ENCODE peak calls at places on chromosomes 7 and 10, in four cellular contexts. C is psoas muscle, T is neural progenitor cell, A is heart left ventricle. D is an unnamed sample. For H3K4me1, the result is how much of the 10 kb centered on the place peaks cover.

GRCh38 chr10:89283174-89283987 is 18.5 kb upstream of the IFIT2 start:
- DNase-seq in C (no peak), T (no peak), A (no peak), D (no peak)

GRCh38 chr10:11170993-11171416 is 153.3 kb downstream of the CELF2 start:
- DNase-seq in C (no peak), T (no peak), A (no peak), D (peak)

GRCh38 chr7:107023522-107024149 is 20.9 kb upstream of the PRKAR2B start:
- DNase-seq in C (no peak), T (no peak), A (no peak), D (no peak)

GRCh38 chr10:131201741-131202515 is 109.6 kb downstream of the TCERG1L start:
- DNase-seq in C (peak), T (no peak), A (no peak), D (no peak)

GRCh38 chr10:103745264-103746247 is 109.8 kb downstream of the SH3PXD2A start:
- DNase-seq in C (peak), T (no peak), A (peak), D (no peak)

GRCh38 chr7:28631995-28632394 is 219.7 kb downstream of the CREB5 start:
- DNase-seq in C (no peak), T (no peak), A (no peak), D (no peak)

GRCh38 chr7:143979359-143979758 is 20.8 kb upstream of the OR6B1 start:
- DNase-seq in C (no peak), T (no peak), A (no peak), D (no peak)

GRCh38 chr7:157352506-157352905 is 15.7 kb downstream of the DNAJB6 start:
- DNase-seq in C (no peak), T (no peak), A (no peak), D (no peak)

GRCh38 chr10:99372546-99373271 is 43.6 kb downstream of the CNNM1 start:
- DNase-seq in C (no peak), T (no peak), A (no peak), D (no peak)

GRCh38 chr10:14153570-14154055 is 177.1 kb downstream of the FRMD4A start:
- DNase-seq in C (peak), T (no peak), A (peak), D (no peak)

GRCh38 chr7:105261689-105262088 is 127.0 kb downstream of the SRPK2 start:
- DNase-seq in C (no peak), T (no peak), A (no peak), D (no peak)

GRCh38 chr7:44309271-44310091 is 15.9 kb downstream of the CAMK2B start:
- DNase-seq in C (peak), T (peak), A (peak), D (no peak)

GRCh38 chr10:78250313-78251040 is 216.8 kb downstream of the RPS24 start:
- DNase-seq in C (no peak), T (no peak), A (no peak), D (no peak)

GRCh38 chr7:12456506-12456905 is 52.8 kb upstream of the VWDE start:
- DNase-seq in C (no peak), T (no peak), A (no peak), D (no peak)

GRCh38 chr7:77565917-77566316 is 28.8 kb downstream of the PTPN12 start:
- DNase-seq in C (no peak), T (no peak), A (no peak), D (no peak)

GRCh38 chr7:1252543-1253090 is 19.9 kb downstream of the UNCX start:
- DNase-seq in C (peak), T (peak), A (no peak), D (no peak)

GRCh38 chr7:83301416-83301815 is 138.7 kb upstream of the PCLO start:
- DNase-seq in C (no peak), T (no peak), A (no peak), D (no peak)

GRCh38 chr10:101244321-101245050 is 15.2 kb upstream of the LBX1 start:
- DNase-seq in C (peak), T (no peak), A (no peak), D (no peak)

GRCh38 chr10:29266641-29267040 is 22.2 kb upstream of the LYZL1 start:
- DNase-seq in C (no peak), T (peak), A (no peak), D (no peak)

GRCh38 chr7:43933902-43934560 is 7.8 kb downstream of the UBE2D4 start:
- DNase-seq in C (no peak), T (no peak), A (no peak), D (no peak)

GRCh38 chr7:120055300-120055699 is 217.7 kb upstream of the KCND2 start:
- DNase-seq in C (no peak), T (no peak), A (no peak), D (no peak)

GRCh38 chr10:89773081-89773480 is 71.7 kb downstream of the KIF20B start:
- DNase-seq in C (no peak), T (no peak), A (no peak), D (no peak)

GRCh38 chr10:49426490-49427360 is 30.8 kb upstream of the DRGX start:
- DNase-seq in C (no peak), T (no peak), A (no peak), D (no peak)

GRCh38 chr7:129671276-129671675 is 59.8 kb downstream of the NRF1 start:
- DNase-seq in C (no peak), T (no peak), A (no peak), D (no peak)

GRCh38 chr10:78576276-78576675 is 492.5 kb upstream of the ZMIZ1 start:
- DNase-seq in C (no peak), T (no peak), A (peak), D (no peak)

GRCh38 chr10:58781873-58782488 is 269.3 kb downstream of the BICC1 start:
- DNase-seq in C (no peak), T (peak), A (no peak), D (no peak)

GRCh38 chr10:10160821-10161312 is 856.8 kb upstream of the CELF2 start:
- DNase-seq in C (peak), T (no peak), A (no peak), D (no peak)

GRCh38 chr10:104209575-104210198 is 22.5 kb downstream of the CFAP43 start:
- DNase-seq in C (no peak), T (peak), A (peak), D (no peak)

GRCh38 chr7:130281227-130281626 is 11.7 kb upstream of the CPA4 start:
- DNase-seq in C (no peak), T (no peak), A (no peak), D (no peak)

GRCh38 chr10:110003524-110003885 is 4.3 kb upstream of the ADD3 start:
- DNase-seq in C (no peak), T (no peak), A (no peak), D (no peak)

GRCh38 chr7:128838981-128839731 is 8.9 kb downstream of the FLNC start:
- DNase-seq in C (peak), T (no peak), A (no peak), D (no peak)

GRCh38 chr7:80724249-80724871 is 85.9 kb downstream of the CD36 start:
- DNase-seq in C (no peak), T (peak), A (no peak), D (no peak)

GRCh38 chr7:118368958-118369357 is 144.5 kb downstream of the ANKRD7 start:
- DNase-seq in C (no peak), T (no peak), A (no peak), D (no peak)

GRCh38 chr7:77308792-77309191 is 107.4 kb downstream of the GSAP start:
- DNase-seq in C (no peak), T (no peak), A (no peak), D (no peak)

GRCh38 chr7:117827861-117828260 is 45.4 kb downstream of the CTTNBP2 start:
- DNase-seq in C (no peak), T (no peak), A (no peak), D (no peak)

GRCh38 chr7:108266489-108266888 is 136.3 kb upstream of the LAMB4 start:
- DNase-seq in C (no peak), T (no peak), A (no peak), D (no peak)

GRCh38 chr7:141231018-141231792 is 157.3 kb downstream of the TMEM178B start:
- DNase-seq in C (no peak), T (peak), A (peak), D (no peak)

GRCh38 chr10:78518224-78518623 is 484.6 kb downstream of the RPS24 start:
- DNase-seq in C (no peak), T (no peak), A (no peak), D (no peak)

GRCh38 chr7:151380199-151381082 is 29.4 kb downstream of the WDR86 start:
- DNase-seq in C (no peak), T (no peak), A (no peak), D (no peak)

GRCh38 chr10:6072215-6072941 is 10.2 kb upstream of the IL2RA start:
- DNase-seq in C (no peak), T (no peak), A (no peak), D (no peak)

GRCh38 chr7:30154111-30154587 is 19.4 kb downstream of the MTURN start:
- DNase-seq in C (no peak), T (no peak), A (no peak), D (no peak)
- H3K4me3 ChIP-seq in C (no peak), T (no peak), A (no peak), D (no peak)

GRCh38 chr10:30691601-30692015 is 62.1 kb upstream of the LYZL2 start:
- DNase-seq in C (no peak), T (no peak), A (no peak), D (no peak)
- H3K4me1 ChIP-seq in C (under half), T (under half), A (under half), D (under half)

GRCh38 chr7:139105037-139105382 is 4.5 kb downstream of the ZC3HAV1 start:
- DNase-seq in C (no peak), T (no peak), A (no peak), D (no peak)

GRCh38 chr7:139108256-139109187 is 998 bp downstream of the ZC3HAV1 start:
- DNase-seq in C (no peak), T (peak), A (peak), D (no peak)

GRCh38 chr7:139099181-139099947 is 10.2 kb downstream of the ZC3HAV1 start:
- DNase-seq in C (no peak), T (no peak), A (no peak), D (no peak)

GRCh38 chr7:139106959-139107358 is 2.6 kb downstream of the ZC3HAV1 start:
- DNase-seq in C (no peak), T (no peak), A (no peak), D (no peak)

GRCh38 chr7:139103057-139103820 is 6.3 kb downstream of the ZC3HAV1 start:
- DNase-seq in C (no peak), T (no peak), A (no peak), D (no peak)
- H3K4me3 ChIP-seq in C (peak), T (no peak), A (no peak), D (peak)

GRCh38 chr10:124731551-124731950 is 12.6 kb downstream of the FAM53B start:
- DNase-seq in C (no peak), T (no peak), A (no peak), D (no peak)

GRCh38 chr10:124732931-124733536 is 11.1 kb downstream of the FAM53B start:
- DNase-seq in C (peak), T (no peak), A (no peak), D (no peak)

GRCh38 chr10:124728830-124729661 is 15.1 kb downstream of the FAM53B start:
- DNase-seq in C (no peak), T (no peak), A (no peak), D (no peak)

GRCh38 chr10:124728071-124728829 is 15.9 kb downstream of the FAM53B start:
- DNase-seq in C (peak), T (no peak), A (no peak), D (no peak)

GRCh38 chr10:124730790-124731189 is 13.4 kb downstream of the FAM53B start:
- DNase-seq in C (no peak), T (no peak), A (no peak), D (no peak)
- H3K4me1 ChIP-seq in C (half or more), T (under half), A (half or more), D (half or more)

GRCh38 chr10:13038346-13038745 is 36.8 kb upstream of the CCDC3 start:
- DNase-seq in C (no peak), T (no peak), A (no peak), D (no peak)
- H3K4me3 ChIP-seq in C (no peak), T (no peak), A (no peak), D (no peak)

GRCh38 chr7:2520131-2520807 is 695 bp downstream of the LFNG start:
- DNase-seq in C (no peak), T (peak), A (no peak), D (no peak)

GRCh38 chr7:2521952-2522591 is 2.5 kb downstream of the LFNG start:
- DNase-seq in C (no peak), T (peak), A (no peak), D (peak)

GRCh38 chr7:2519119-2519930 is at the start of gene LFNG:
- DNase-seq in C (peak), T (peak), A (peak), D (peak)

GRCh38 chr7:2521341-2521745 is 1.8 kb downstream of the LFNG start:
- DNase-seq in C (no peak), T (peak), A (no peak), D (no peak)

GRCh38 chr7:2520808-2521146 is 1.2 kb downstream of the LFNG start:
- DNase-seq in C (no peak), T (no peak), A (no peak), D (no peak)
- H3K4me1 ChIP-seq in C (under half), T (half or more), A (under half), D (half or more)

GRCh38 chr7:148242271-148242801 is 348.2 kb upstream of the C7orf33 start:
- DNase-seq in C (no peak), T (peak), A (no peak), D (no peak)
- H3K4me3 ChIP-seq in C (no peak), T (no peak), A (peak), D (no peak)